ENCODE peak calls at places on chromosomes 12 and 14, in six cellular contexts. One of them, this sample, is unnamed.
A peak's percentile ranks its signal among the peaks of the same experiment; 100 is the strongest.

GRCh38 chr12:9910716-9911421 is 21.3 kb downstream of the CLEC2A start:
- DNase-seq in heart left ventricle: no peak
- DNase-seq in gastrocnemius medialis: no peak
- DNase-seq in esophagus muscularis mucosa: no peak
- DNase-seq in A549: no peak
- DNase-seq in uterus: no peak
- DNase-seq in this sample: no peak

GRCh38 chr12:129036135-129036534 is 182.9 kb downstream of the GLT1D1 start:
- DNase-seq in esophagus muscularis mucosa: no peak
- DNase-seq in A549: no peak
- DNase-seq in uterus: no peak
- DNase-seq in heart left ventricle: no peak
- DNase-seq in gastrocnemius medialis: no peak
- DNase-seq in this sample: no peak

GRCh38 chr12:42865282-42865681 is 275.7 kb upstream of the PRICKLE1 start:
- DNase-seq in gastrocnemius medialis: no peak
- DNase-seq in A549: no peak
- DNase-seq in heart left ventricle: no peak
- DNase-seq in esophagus muscularis mucosa: no peak
- DNase-seq in uterus: no peak
- DNase-seq in this sample: no peak

GRCh38 chr12:42504049-42504448 is 85.5 kb downstream of the PRICKLE1 start:
- DNase-seq in heart left ventricle: no peak
- DNase-seq in A549: no peak
- DNase-seq in gastrocnemius medialis: no peak
- DNase-seq in uterus: peak; percentile 19
- DNase-seq in esophagus muscularis mucosa: no peak
- DNase-seq in this sample: peak; percentile 4

GRCh38 chr12:29565727-29566126 is 68.2 kb upstream of the OVCH1 start:
- DNase-seq in esophagus muscularis mucosa: no peak
- DNase-seq in uterus: no peak
- DNase-seq in A549: no peak
- DNase-seq in gastrocnemius medialis: no peak
- DNase-seq in heart left ventricle: no peak
- DNase-seq in this sample: no peak

GRCh38 chr14:60862283-60862682 is 118.6 kb downstream of the TRMT5 start:
- DNase-seq in heart left ventricle: peak; percentile 38
- DNase-seq in uterus: peak; percentile 61
- DNase-seq in A549: no peak
- DNase-seq in esophagus muscularis mucosa: no peak
- DNase-seq in gastrocnemius medialis: peak; percentile 72
- DNase-seq in this sample: peak; percentile 52

GRCh38 chr12:44972746-44973421 is 78.0 kb downstream of the DBX2 start:
- DNase-seq in heart left ventricle: no peak
- DNase-seq in gastrocnemius medialis: no peak
- DNase-seq in uterus: no peak
- DNase-seq in esophagus muscularis mucosa: no peak
- DNase-seq in A549: peak; percentile 18
- DNase-seq in this sample: no peak

GRCh38 chr12:12408265-12408690 is 51.4 kb downstream of the BORCS5 start:
- DNase-seq in heart left ventricle: no peak
- DNase-seq in A549: no peak
- DNase-seq in gastrocnemius medialis: no peak
- DNase-seq in esophagus muscularis mucosa: no peak
- DNase-seq in uterus: no peak
- DNase-seq in this sample: no peak

GRCh38 chr12:85693093-85693665 is 143.0 kb downstream of the RASSF9 start:
- DNase-seq in esophagus muscularis mucosa: no peak
- DNase-seq in A549: no peak
- DNase-seq in uterus: no peak
- DNase-seq in heart left ventricle: no peak
- DNase-seq in gastrocnemius medialis: no peak
- DNase-seq in this sample: no peak

GRCh38 chr14:24367506-24368214 is at the start of gene NFATC4:
- DNase-seq in A549: no peak
- DNase-seq in uterus: peak; percentile 95
- DNase-seq in gastrocnemius medialis: peak; percentile 70
- DNase-seq in heart left ventricle: peak; percentile 74
- DNase-seq in esophagus muscularis mucosa: peak; percentile 94
- DNase-seq in this sample: peak; percentile 91

GRCh38 chr12:119666226-119666808 is 1.6 kb upstream of the PRKAB1 start:
- DNase-seq in uterus: no peak
- DNase-seq in esophagus muscularis mucosa: no peak
- DNase-seq in heart left ventricle: no peak
- DNase-seq in gastrocnemius medialis: no peak
- DNase-seq in A549: no peak
- DNase-seq in this sample: no peak

GRCh38 chr12:87660987-87661769 is 368.0 kb downstream of the C12orf50 start:
- DNase-seq in uterus: no peak
- DNase-seq in gastrocnemius medialis: no peak
- DNase-seq in heart left ventricle: no peak
- DNase-seq in esophagus muscularis mucosa: no peak
- DNase-seq in A549: no peak
- DNase-seq in this sample: no peak

GRCh38 chr14:67524152-67524963 is 8.7 kb upstream of the PLEKHH1 start:
- DNase-seq in uterus: no peak
- DNase-seq in A549: no peak
- DNase-seq in gastrocnemius medialis: no peak
- DNase-seq in esophagus muscularis mucosa: no peak
- DNase-seq in heart left ventricle: no peak
- DNase-seq in this sample: peak; percentile 21

GRCh38 chr12:48937170-48937569 is 11.9 kb upstream of the FKBP11 start:
- DNase-seq in A549: no peak
- DNase-seq in heart left ventricle: no peak
- DNase-seq in uterus: no peak
- DNase-seq in esophagus muscularis mucosa: no peak
- DNase-seq in gastrocnemius medialis: no peak
- DNase-seq in this sample: no peak

GRCh38 chr12:55876110-55876509 is 33.4 kb upstream of the MMP19 start:
- DNase-seq in uterus: no peak
- DNase-seq in gastrocnemius medialis: no peak
- DNase-seq in esophagus muscularis mucosa: no peak
- DNase-seq in A549: no peak
- DNase-seq in heart left ventricle: no peak
- DNase-seq in this sample: no peak

GRCh38 chr12:71718611-71719010 is 32.7 kb downstream of the TMEM19 start:
- DNase-seq in uterus: no peak
- DNase-seq in esophagus muscularis mucosa: no peak
- DNase-seq in A549: no peak
- DNase-seq in gastrocnemius medialis: no peak
- DNase-seq in heart left ventricle: no peak
- DNase-seq in this sample: no peak

GRCh38 chr14:61474021-61474420 is 152.6 kb downstream of the PRKCH start:
- DNase-seq in A549: no peak
- DNase-seq in uterus: no peak
- DNase-seq in esophagus muscularis mucosa: no peak
- DNase-seq in heart left ventricle: no peak
- DNase-seq in gastrocnemius medialis: no peak
- DNase-seq in this sample: no peak

GRCh38 chr12:108778053-108778452 is 46.7 kb upstream of the CORO1C start:
- DNase-seq in esophagus muscularis mucosa: no peak
- DNase-seq in A549: no peak
- DNase-seq in heart left ventricle: no peak
- DNase-seq in gastrocnemius medialis: no peak
- DNase-seq in uterus: no peak
- DNase-seq in this sample: no peak

GRCh38 chr14:90849787-90850444 is 33.7 kb upstream of the TTC7B start:
- DNase-seq in esophagus muscularis mucosa: no peak
- DNase-seq in uterus: no peak
- DNase-seq in heart left ventricle: no peak
- DNase-seq in A549: no peak
- DNase-seq in gastrocnemius medialis: no peak
- DNase-seq in this sample: no peak

GRCh38 chr12:34405286-34406227 is 383.3 kb downstream of the ALG10 start:
- DNase-seq in esophagus muscularis mucosa: peak; percentile 60
- DNase-seq in A549: no peak
- DNase-seq in gastrocnemius medialis: peak; percentile 2
- DNase-seq in uterus: peak; percentile 1
- DNase-seq in heart left ventricle: peak; percentile 17
- DNase-seq in this sample: peak; percentile 17

GRCh38 chr14:94936411-94936892 is 166.5 kb upstream of the GSC start:
- DNase-seq in gastrocnemius medialis: peak; percentile 36
- DNase-seq in A549: no peak
- DNase-seq in uterus: peak; percentile 60
- DNase-seq in esophagus muscularis mucosa: peak; percentile 94
- DNase-seq in heart left ventricle: peak; percentile 67
- DNase-seq in this sample: peak; percentile 56

GRCh38 chr12:49070971-49071370 is 1.2 kb upstream of the RHEBL1 start:
- DNase-seq in A549: no peak
- DNase-seq in gastrocnemius medialis: no peak
- DNase-seq in esophagus muscularis mucosa: no peak
- DNase-seq in heart left ventricle: no peak
- DNase-seq in uterus: no peak
- DNase-seq in this sample: no peak

GRCh38 chr12:6958609-6959375 is 7.6 kb downstream of the PTPN6 start:
- DNase-seq in esophagus muscularis mucosa: no peak
- DNase-seq in gastrocnemius medialis: no peak
- DNase-seq in heart left ventricle: no peak
- DNase-seq in uterus: no peak
- DNase-seq in A549: no peak
- DNase-seq in this sample: peak; percentile 81

GRCh38 chr12:59077153-59077930 is 157.0 kb upstream of the LRIG3 start:
- DNase-seq in esophagus muscularis mucosa: no peak
- DNase-seq in uterus: no peak
- DNase-seq in A549: no peak
- DNase-seq in gastrocnemius medialis: no peak
- DNase-seq in heart left ventricle: no peak
- DNase-seq in this sample: peak; percentile 36

GRCh38 chr12:131210506-131211278 is 257.0 kb downstream of the ADGRD1 start:
- DNase-seq in gastrocnemius medialis: no peak
- DNase-seq in esophagus muscularis mucosa: no peak
- DNase-seq in A549: no peak
- DNase-seq in uterus: no peak
- DNase-seq in heart left ventricle: no peak
- DNase-seq in this sample: peak; percentile 9

GRCh38 chr14:102911991-102912761 is 10.3 kb upstream of the AMN start:
- DNase-seq in esophagus muscularis mucosa: no peak
- DNase-seq in A549: no peak
- DNase-seq in gastrocnemius medialis: no peak
- DNase-seq in heart left ventricle: no peak
- DNase-seq in uterus: no peak
- DNase-seq in this sample: peak; percentile 22

GRCh38 chr14:100568998-100569733 is 18.1 kb downstream of the BEGAIN start:
- DNase-seq in uterus: no peak
- DNase-seq in A549: no peak
- DNase-seq in heart left ventricle: no peak
- DNase-seq in gastrocnemius medialis: no peak
- DNase-seq in esophagus muscularis mucosa: no peak
- DNase-seq in this sample: no peak
- H3K4me3 ChIP-seq in uterus: peak overlapping the region; percentile 43
- H3K4me3 ChIP-seq in A549: peak overlapping the region; percentile 56
- H3K4me3 ChIP-seq in heart left ventricle: peak overlapping the region; percentile 56
- H3K4me3 ChIP-seq in gastrocnemius medialis: peak overlapping the region; percentile 49
- H3K4me3 ChIP-seq in esophagus muscularis mucosa: peak overlapping the region; percentile 69
- H3K4me3 ChIP-seq in this sample: no peak overlapping the region

DNA sequence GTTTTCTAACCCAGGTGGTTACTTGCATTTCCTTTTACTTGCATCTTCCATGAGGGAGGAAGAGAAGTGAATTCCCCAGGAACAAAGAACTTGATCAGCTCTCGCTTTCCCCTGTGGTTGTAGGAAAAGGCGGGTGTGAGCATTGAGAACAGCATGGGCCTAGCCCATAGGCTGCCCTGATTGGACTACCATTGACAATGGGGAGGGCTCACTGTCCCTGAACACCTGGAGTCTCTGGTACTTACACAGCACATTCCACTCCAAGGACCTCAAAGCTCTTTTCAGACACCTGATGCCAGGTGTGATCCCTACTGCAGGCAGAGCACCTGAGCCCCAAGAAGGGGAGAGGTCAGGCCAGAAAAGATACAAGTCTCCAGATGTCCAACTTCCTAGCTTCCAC is 25.0 kb downstream of the MAX start:
- DNase-seq in uterus: no peak
- DNase-seq in A549: no peak
- DNase-seq in gastrocnemius medialis: no peak
- DNase-seq in esophagus muscularis mucosa: no peak
- DNase-seq in heart left ventricle: no peak
- DNase-seq in this sample: no peak
- H3K4me1 ChIP-seq in uterus: peaks cover 7% of the 10 kb centered on the region
- H3K4me1 ChIP-seq in A549: no peaks in the 10 kb centered on the region
- H3K4me1 ChIP-seq in gastrocnemius medialis: peaks cover 67% of the 10 kb centered on the region
- H3K4me1 ChIP-seq in esophagus muscularis mucosa: peaks cover 55% of the 10 kb centered on the region
- H3K4me1 ChIP-seq in heart left ventricle: peaks cover 59% of the 10 kb centered on the region
- H3K4me1 ChIP-seq in this sample: peaks cover 43% of the 10 kb centered on the region

GRCh38 chr12:132284071-132284492 is 45.3 kb downstream of the GALNT9 start:
- DNase-seq in heart left ventricle: no peak
- DNase-seq in gastrocnemius medialis: no peak
- DNase-seq in esophagus muscularis mucosa: no peak
- DNase-seq in A549: no peak
- DNase-seq in uterus: no peak
- DNase-seq in this sample: peak; percentile 29
- TF ChIP-seq CTCF in heart left ventricle: no peak
- TF ChIP-seq CTCF in gastrocnemius medialis: no peak
- TF ChIP-seq CTCF in esophagus muscularis mucosa: no peak
- TF ChIP-seq CTCF in A549: peak; percentile 42
- TF ChIP-seq CTCF in uterus: no peak
- TF ChIP-seq CTCF in this sample: no peak

GRCh38 chr14:72884386-72884785 is 9.5 kb downstream of the DPF3 start:
- DNase-seq in A549: no peak
- DNase-seq in gastrocnemius medialis: no peak
- DNase-seq in heart left ventricle: no peak
- DNase-seq in uterus: no peak
- DNase-seq in esophagus muscularis mucosa: no peak
- DNase-seq in this sample: no peak

GRCh38 chr14:72882047-72882446 is 11.9 kb downstream of the DPF3 start:
- DNase-seq in heart left ventricle: no peak
- DNase-seq in uterus: no peak
- DNase-seq in gastrocnemius medialis: no peak
- DNase-seq in A549: no peak
- DNase-seq in esophagus muscularis mucosa: no peak
- DNase-seq in this sample: no peak

GRCh38 chr14:72880820-72881219 is 13.1 kb downstream of the DPF3 start:
- DNase-seq in heart left ventricle: no peak
- DNase-seq in A549: no peak
- DNase-seq in gastrocnemius medialis: no peak
- DNase-seq in esophagus muscularis mucosa: no peak
- DNase-seq in uterus: no peak
- DNase-seq in this sample: no peak

GRCh38 chr14:72883109-72883508 is 10.8 kb downstream of the DPF3 start:
- DNase-seq in uterus: no peak
- DNase-seq in heart left ventricle: no peak
- DNase-seq in esophagus muscularis mucosa: no peak
- DNase-seq in gastrocnemius medialis: no peak
- DNase-seq in A549: no peak
- DNase-seq in this sample: no peak

GRCh38 chr14:72883963-72884362 is 9.9 kb downstream of the DPF3 start:
- DNase-seq in A549: no peak
- DNase-seq in esophagus muscularis mucosa: no peak
- DNase-seq in heart left ventricle: no peak
- DNase-seq in gastrocnemius medialis: no peak
- DNase-seq in uterus: no peak
- DNase-seq in this sample: no peak
- H3K4me3 ChIP-seq in A549: no peak overlapping the region
- H3K4me3 ChIP-seq in esophagus muscularis mucosa: no peak overlapping the region
- H3K4me3 ChIP-seq in heart left ventricle: no peak overlapping the region
- H3K4me3 ChIP-seq in gastrocnemius medialis: no peak overlapping the region
- H3K4me3 ChIP-seq in uterus: no peak overlapping the region
- H3K4me3 ChIP-seq in this sample: no peak overlapping the region

GRCh38 chr12:8081228-8081920 is 700 bp upstream of the NECAP1 start:
- DNase-seq in heart left ventricle: no peak
- DNase-seq in esophagus muscularis mucosa: no peak
- DNase-seq in gastrocnemius medialis: peak; percentile 50
- DNase-seq in uterus: no peak
- DNase-seq in A549: no peak
- DNase-seq in this sample: peak; percentile 40
- H3K4me1 ChIP-seq in heart left ventricle: peaks cover 23% of the 10 kb centered on the region
- H3K4me1 ChIP-seq in esophagus muscularis mucosa: peaks cover 20% of the 10 kb centered on the region
- H3K4me1 ChIP-seq in gastrocnemius medialis: peaks cover 29% of the 10 kb centered on the region
- H3K4me1 ChIP-seq in uterus: no peaks in the 10 kb centered on the region
- H3K4me1 ChIP-seq in A549: peaks cover 27% of the 10 kb centered on the region
- H3K4me1 ChIP-seq in this sample: peaks cover 11% of the 10 kb centered on the region

This sample was measured in mucosa of descending colon.